ENCODE peak calls at places on chromosomes 6 and 20, in five cellular contexts. N is PC-3; F is psoas muscle; Y is stomach; U is CD8-positive, alpha-beta memory T cell. L is an unnamed sample.

GRCh38 chr6:148263010-148263409 is 79.6 kb upstream of the SASH1 start:
- DNase-seq in F (no peak), Y (no peak), U (no peak), N (peak; percentile 82), L (no peak)

GRCh38 chr20:57408131-57408530 is 16.9 kb downstream of the RBM38 start:
- DNase-seq in N (no peak), Y (no peak), U (no peak), F (peak; percentile 8), L (no peak)

GRCh38 chr6:108751851-108752732 is 96.1 kb upstream of the ARMC2 start:
- DNase-seq in U (no peak), N (no peak), F (no peak), Y (no peak), L (no peak)

GRCh38 chr6:169099411-169100202 is 154.0 kb downstream of the THBS2 start:
- DNase-seq in Y (no peak), U (no peak), F (no peak), N (peak; percentile 29), L (no peak)

GRCh38 chr6:142918339-142919042 is 26.5 kb downstream of the HIVEP2 start:
- DNase-seq in U (no peak), Y (no peak), F (no peak), N (no peak), L (no peak)

GRCh38 chr6:40912158-40912946 is 126.7 kb downstream of the UNC5CL start:
- DNase-seq in F (peak; percentile 18), Y (peak; percentile 68), U (no peak), N (peak; percentile 63), L (no peak)

GRCh38 chr20:688809-689208 is 13.2 kb upstream of the SCRT2 start:
- DNase-seq in F (no peak), N (no peak), U (no peak), Y (no peak), L (no peak)

GRCh38 chr6:117615981-117616961 is 14.0 kb upstream of the GOPC start:
- DNase-seq in Y (no peak), N (no peak), U (peak; percentile 20), F (no peak), L (peak; percentile 37)

GRCh38 chr6:137903933-137904821 is 37.1 kb downstream of the TNFAIP3 start:
- DNase-seq in Y (no peak), N (no peak), F (no peak), U (no peak), L (no peak)

GRCh38 chr6:118992186-118992795 is 57.3 kb upstream of the MCM9 start:
- DNase-seq in N (no peak), F (no peak), U (no peak), Y (no peak), L (no peak)

GRCh38 chr6:109918227-109918626 is 59.9 kb upstream of the GPR6 start:
- DNase-seq in F (no peak), Y (no peak), U (no peak), N (no peak), L (no peak)

GRCh38 chr6:21263531-21264287 is 329.8 kb upstream of the SOX4 start:
- DNase-seq in F (no peak), N (peak; percentile 30), Y (no peak), U (no peak), L (no peak)

GRCh38 chr6:130927305-130927704 is 100.1 kb downstream of the SMLR1 start:
- DNase-seq in N (peak; percentile 16), U (no peak), F (no peak), Y (no peak), L (no peak)

GRCh38 chr6:170523256-170524187 is 29.6 kb downstream of the PSMB1 start:
- DNase-seq in U (no peak), Y (no peak), N (no peak), F (peak; percentile 30), L (no peak)

GRCh38 chr20:54021446-54022235 is 48.8 kb downstream of the BCAS1 start:
- DNase-seq in F (no peak), Y (no peak), N (no peak), U (no peak), L (no peak)

GRCh38 chr6:149031545-149032317 is 284.9 kb downstream of the UST start:
- DNase-seq in N (peak; percentile 91), Y (no peak), U (no peak), F (no peak), L (no peak)

GRCh38 chr6:85273870-85274269 is 176.0 kb upstream of the NT5E start:
- DNase-seq in U (no peak), F (no peak), N (peak; percentile 48), Y (no peak), L (no peak)

GRCh38 chr20:45685896-45686295 is 15.9 kb upstream of the WFDC11 start:
- DNase-seq in U (no peak), F (no peak), N (peak; percentile 28), Y (no peak), L (no peak)

GRCh38 chr6:148523551-148523950 is 180.9 kb downstream of the SASH1 start:
- DNase-seq in F (no peak), U (no peak), Y (no peak), N (no peak), L (no peak)

GRCh38 chr20:43170771-43171170 is 18.9 kb downstream of the PTPRT start:
- DNase-seq in N (no peak), Y (no peak), U (no peak), F (no peak), L (no peak)

GRCh38 chr20:50165687-50166554 is 12.4 kb upstream of the PEDS1 start:
- DNase-seq in Y (peak; percentile 95), N (peak; percentile 100), F (peak; percentile 97), U (peak; percentile 32), L (peak; percentile 31)

GRCh38 chr20:43994486-43995100 is 79.9 kb downstream of the TOX2 start:
- DNase-seq in U (no peak), N (peak; percentile 65), Y (no peak), F (no peak), L (no peak)

GRCh38 chr20:4730782-4731181 is 9.1 kb downstream of the PRND start:
- DNase-seq in U (no peak), Y (no peak), N (no peak), F (no peak), L (no peak)

GRCh38 chr6:43943781-43944250 is 173.8 kb downstream of the VEGFA start:
- DNase-seq in F (no peak), U (no peak), N (peak; percentile 37), Y (no peak), L (no peak)
- H3K27ac ChIP-seq in F (no peak overlapping the region), U (no peak overlapping the region), N (no peak overlapping the region), Y (no peak overlapping the region), L (no peak overlapping the region)

GRCh38 chr6:155544677-155545076 is 89.0 kb upstream of the NOX3 start:
- DNase-seq in N (no peak), F (no peak), Y (no peak), U (no peak), L (no peak)
- H3K4me1 ChIP-seq in N (no peaks in the 10 kb centered on the region), F (no peaks in the 10 kb centered on the region), Y (no peaks in the 10 kb centered on the region), U (no peaks in the 10 kb centered on the region), L (no peaks in the 10 kb centered on the region)

DNA sequence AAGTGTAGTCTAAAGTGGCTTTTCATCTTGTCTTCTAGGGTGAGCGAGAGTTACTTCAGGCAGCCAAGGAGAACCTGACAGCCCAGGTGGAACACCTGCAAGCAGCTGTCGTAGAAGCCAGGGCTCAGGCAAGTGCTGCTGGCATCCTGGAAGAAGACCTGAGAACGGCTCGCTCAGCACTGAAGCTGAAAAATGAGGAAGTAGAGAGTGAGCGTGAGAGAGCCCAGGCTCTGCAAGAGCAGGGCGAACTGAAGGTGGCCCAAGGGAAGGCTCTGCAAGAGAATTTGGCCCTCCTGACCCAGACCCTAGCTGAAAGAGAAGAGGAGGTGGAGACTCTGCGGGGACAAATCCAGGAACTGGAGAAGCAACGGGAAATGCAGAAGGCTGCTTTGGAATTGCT is 27.1 kb downstream of the C20orf173 start:
- DNase-seq in U (no peak), Y (no peak), F (no peak), N (no peak), L (no peak)
- H3K4me3 ChIP-seq in U (no peak overlapping the region), Y (no peak overlapping the region), F (no peak overlapping the region), N (no peak overlapping the region), L (no peak overlapping the region)

GRCh38 chr6:167968091-167968490 is 29.4 kb upstream of the KIF25 start:
- DNase-seq in U (no peak), N (peak; percentile 31), Y (no peak), F (no peak), L (no peak)
- H3K27ac ChIP-seq in U (no peak overlapping the region), N (no peak overlapping the region), Y (no peak overlapping the region), F (no peak overlapping the region), L (no peak overlapping the region)

GRCh38 chr20:6698056-6698455 is 69.4 kb upstream of the BMP2 start:
- DNase-seq in U (no peak), Y (peak; percentile 36), N (peak; percentile 94), F (no peak), L (no peak)
- H3K4me1 ChIP-seq in U (no peaks in the 10 kb centered on the region), Y (peaks cover 20% of the 10 kb centered on the region), N (peaks cover 39% of the 10 kb centered on the region), F (no peaks in the 10 kb centered on the region), L (no peaks in the 10 kb centered on the region)

DNA sequence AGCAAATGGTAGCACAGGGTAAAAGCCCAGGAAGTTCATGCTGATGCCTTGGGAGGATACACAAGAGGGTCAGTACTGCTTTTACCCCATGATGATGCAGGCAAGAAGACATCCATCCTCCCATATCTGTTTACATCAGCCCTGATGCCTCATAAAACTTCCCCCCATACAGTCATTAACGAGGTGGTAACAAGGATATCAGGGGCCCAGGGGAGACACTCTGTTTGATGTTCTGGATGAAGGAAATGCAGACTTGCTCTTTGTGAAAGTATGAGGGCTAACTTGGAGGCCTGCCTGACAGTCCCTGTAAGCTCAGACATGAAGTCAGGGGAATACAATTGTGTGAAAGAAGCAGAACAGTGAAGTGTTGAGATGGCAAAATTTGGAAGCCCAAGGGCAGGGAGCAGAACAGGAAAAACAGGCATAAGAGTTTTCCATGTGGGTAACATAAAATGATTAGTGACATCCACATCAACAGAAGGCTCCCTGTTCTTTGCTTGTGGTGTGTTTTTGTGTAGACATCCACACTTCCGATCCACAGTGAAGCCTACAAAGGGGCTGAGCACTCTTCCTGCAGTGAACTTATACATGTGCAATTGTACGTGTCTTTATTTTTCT is 813.4 kb downstream of the MAFB start:
- DNase-seq in Y (no peak), F (no peak), N (no peak), U (no peak), L (no peak)
- H3K4me3 ChIP-seq in Y (no peak overlapping the region), F (no peak overlapping the region), N (no peak overlapping the region), U (no peak overlapping the region), L (no peak overlapping the region)

L was measured in CD4-positive, alpha-beta memory T cell.